ENCODE peak calls at places on chromosome 20, in six cellular contexts. H is body of pancreas, R is left lung, L is NT2/D1, P is ovary, X is right lobe of liver. V is an unnamed sample. For H3K36me3, the result is how much of the 10 kb centered on the place peaks cover.

GRCh38 chr20:21702553-21703467 is 2.7 kb upstream of the PAX1 start:
- DNase-seq in H (peak), R (peak), L (peak), P (peak), X (peak), V (peak)

GRCh38 chr20:37775200-37775599 is 81.4 kb downstream of the CTNNBL1 start:
- DNase-seq in H (no peak), R (no peak), L (no peak), P (no peak), X (no peak), V (no peak)

GRCh38 chr20:62824476-62825287 is 7.8 kb downstream of the COL9A3 start:
- DNase-seq in H (peak), R (no peak), L (no peak), P (peak), X (no peak), V (no peak)

GRCh38 chr20:42567409-42567808 is 622.3 kb downstream of the PTPRT start:
- DNase-seq in H (no peak), R (no peak), L (no peak), P (no peak), X (no peak), V (no peak)

GRCh38 chr20:40191573-40191972 is 497.5 kb downstream of the MAFB start:
- DNase-seq in H (no peak), R (no peak), L (no peak), P (no peak), X (no peak), V (no peak)

GRCh38 chr20:45416917-45417316 is 976 bp downstream of the PIGT start:
- DNase-seq in H (no peak), R (no peak), L (no peak), P (no peak), X (no peak), V (no peak)

GRCh38 chr20:57274299-57274698 is 7.9 kb upstream of the BMP7 start:
- DNase-seq in H (no peak), R (no peak), L (no peak), P (no peak), X (no peak), V (no peak)

GRCh38 chr20:16229813-16230212 is 343.4 kb downstream of the KIF16B start:
- DNase-seq in H (no peak), R (no peak), L (no peak), P (no peak), X (no peak), V (no peak)

GRCh38 chr20:6348908-6349307 is 226.1 kb upstream of the FERMT1 start:
- DNase-seq in H (no peak), R (no peak), L (no peak), P (no peak), X (no peak), V (no peak)

GRCh38 chr20:56458227-56458821 is 10.1 kb upstream of the RTF2 start:
- DNase-seq in H (no peak), R (no peak), L (no peak), P (no peak), X (no peak), V (no peak)

GRCh38 chr20:63497138-63497945 is 1.5 kb downstream of the EEF1A2 start:
- DNase-seq in H (peak), R (peak), L (no peak), P (no peak), X (peak), V (peak)

GRCh38 chr20:40524071-40524470 is 165.0 kb downstream of the MAFB start:
- DNase-seq in H (no peak), R (no peak), L (no peak), P (no peak), X (no peak), V (no peak)

DNA sequence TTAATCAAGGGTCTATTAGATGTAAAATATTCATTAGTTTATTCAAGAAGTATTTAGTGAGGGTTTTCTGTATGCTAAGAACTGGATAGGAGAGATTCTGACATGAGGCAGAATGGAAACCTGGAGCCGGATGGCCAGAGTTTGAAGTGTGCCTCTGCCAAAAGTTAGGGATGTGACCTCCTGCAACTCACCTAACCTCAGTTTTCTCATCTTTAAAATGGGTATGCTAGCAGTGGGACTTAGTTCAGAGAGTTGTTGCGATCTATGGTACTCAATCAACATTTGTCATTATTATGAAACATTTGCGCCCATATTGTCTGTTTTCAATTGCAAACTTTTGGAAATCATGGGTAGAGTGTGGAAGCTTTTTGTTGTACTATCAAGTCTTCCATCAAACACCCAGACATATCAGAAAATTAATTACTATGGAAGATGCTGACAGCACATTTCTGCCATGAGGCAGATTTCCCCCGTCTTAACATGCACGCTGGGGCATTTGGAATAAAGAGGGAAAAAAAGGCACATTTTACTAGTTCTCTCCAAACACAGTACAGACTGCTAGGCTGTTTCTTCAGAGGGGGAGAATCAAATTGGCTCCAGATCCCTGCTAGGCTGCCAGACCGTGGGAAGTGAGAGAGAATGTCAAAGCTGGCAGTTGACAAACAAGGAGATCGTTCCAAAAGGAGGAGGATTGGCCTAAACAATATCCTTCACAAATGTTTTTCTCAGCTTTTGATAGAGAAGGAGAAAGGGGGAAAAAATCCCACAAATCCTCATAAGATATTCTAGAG is 205.3 kb upstream of the TSHZ2 start:
- DNase-seq in H (no peak), R (no peak), L (no peak), P (no peak), X (no peak), V (no peak)
- H3K36me3 ChIP-seq in H (under half), R (under half), L (under half), P (under half), X (under half), V (under half)

GRCh38 chr20:3031524-3032147 is 11.8 kb upstream of the GNRH2 start:
- DNase-seq in H (no peak), R (no peak), L (no peak), P (no peak), X (no peak), V (no peak)
- H3K36me3 ChIP-seq in H (under half), R (half or more), L (half or more), P (under half), X (under half), V (half or more)

GRCh38 chr20:39032997-39033396 is 70.9 kb downstream of the DHX35 start:
- DNase-seq in H (no peak), R (no peak), L (no peak), P (no peak), X (no peak), V (no peak)
- H3K36me3 ChIP-seq in H (under half), R (half or more), L (half or more), P (under half), X (under half), V (half or more)

DNA sequence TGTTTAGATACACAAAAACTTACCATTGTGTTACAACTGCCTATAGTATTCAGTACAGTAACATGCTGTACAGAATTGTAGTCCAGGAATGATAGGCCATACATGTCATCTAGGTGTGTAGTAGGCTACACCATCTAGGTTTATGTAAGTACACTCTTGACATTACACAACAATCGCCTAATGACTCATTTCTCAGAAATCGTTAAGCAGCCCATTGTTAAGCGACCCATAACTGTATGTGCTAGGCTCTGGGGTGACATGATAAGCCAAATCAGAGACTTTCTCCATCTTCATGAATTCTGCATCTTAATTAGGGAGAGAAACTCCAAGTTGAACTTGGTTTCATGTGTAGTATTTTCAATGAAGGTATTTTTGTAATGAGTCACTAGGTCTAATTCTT is 17.2 kb downstream of the STK35 start:
- DNase-seq in H (no peak), R (no peak), L (no peak), P (no peak), X (no peak), V (no peak)
- H3K36me3 ChIP-seq in H (under half), R (under half), L (half or more), P (under half), X (under half), V (under half)

GRCh38 chr20:49248301-49248700 is 29.1 kb downstream of the DDX27 start:
- DNase-seq in H (no peak), R (no peak), L (no peak), P (no peak), X (no peak), V (no peak)

GRCh38 chr20:49248879-49249665 is 28.8 kb downstream of the ZNFX1 start:
- DNase-seq in H (no peak), R (no peak), L (no peak), P (no peak), X (no peak), V (no peak)

GRCh38 chr20:49256261-49256660 is 21.6 kb downstream of the ZNFX1 start:
- DNase-seq in H (peak), R (no peak), L (no peak), P (no peak), X (no peak), V (no peak)

GRCh38 chr20:49247792-49248191 is 28.6 kb downstream of the DDX27 start:
- DNase-seq in H (no peak), R (no peak), L (no peak), P (no peak), X (no peak), V (no peak)

DNA sequence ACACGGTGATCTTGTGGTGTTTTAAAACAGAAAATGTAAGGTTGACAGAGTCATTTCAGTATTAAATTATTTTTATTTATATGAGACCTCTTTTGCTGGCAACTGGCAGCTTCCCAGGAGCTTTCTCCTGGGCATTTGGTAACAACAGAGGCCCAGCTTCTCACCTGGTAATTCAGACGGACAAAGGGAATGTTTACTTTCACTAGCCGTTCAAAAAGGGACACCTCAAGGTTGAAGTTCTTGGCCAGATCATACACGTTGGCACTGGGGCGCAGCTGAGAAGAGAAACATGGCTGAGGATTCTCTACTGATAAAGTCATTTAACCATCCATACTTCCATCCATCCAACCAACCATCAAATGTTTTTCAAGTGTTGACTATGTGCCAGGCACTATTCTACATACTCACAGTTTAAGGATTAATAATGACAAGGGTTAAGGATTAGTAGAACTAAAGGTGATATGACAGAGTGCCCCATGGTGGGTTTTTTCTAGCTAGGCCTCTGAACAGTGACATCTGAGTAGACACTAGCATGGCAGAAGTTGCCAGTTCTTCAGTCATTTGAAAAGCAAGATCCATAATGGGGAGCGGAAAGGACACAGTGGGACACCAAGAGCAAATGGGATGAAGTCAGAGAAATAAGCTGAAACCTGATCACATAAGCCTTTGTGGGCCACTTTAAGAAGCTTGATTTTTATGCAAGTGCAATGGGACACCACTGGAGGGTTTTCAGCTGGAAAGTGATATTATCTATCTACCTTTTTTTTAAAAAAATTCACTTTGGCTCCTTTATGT is 25.1 kb downstream of the ZNFX1 start:
- DNase-seq in H (peak), R (no peak), L (no peak), P (no peak), X (no peak), V (no peak)
- H3K36me3 ChIP-seq in H (under half), R (half or more), L (half or more), P (under half), X (under half), V (half or more)

GRCh38 chr20:33986560-33987216 is 7.0 kb upstream of the RALY start:
- DNase-seq in H (no peak), R (no peak), L (no peak), P (no peak), X (no peak), V (no peak)
- H3K36me3 ChIP-seq in H (under half), R (under half), L (under half), P (under half), X (under half), V (under half)

DNA sequence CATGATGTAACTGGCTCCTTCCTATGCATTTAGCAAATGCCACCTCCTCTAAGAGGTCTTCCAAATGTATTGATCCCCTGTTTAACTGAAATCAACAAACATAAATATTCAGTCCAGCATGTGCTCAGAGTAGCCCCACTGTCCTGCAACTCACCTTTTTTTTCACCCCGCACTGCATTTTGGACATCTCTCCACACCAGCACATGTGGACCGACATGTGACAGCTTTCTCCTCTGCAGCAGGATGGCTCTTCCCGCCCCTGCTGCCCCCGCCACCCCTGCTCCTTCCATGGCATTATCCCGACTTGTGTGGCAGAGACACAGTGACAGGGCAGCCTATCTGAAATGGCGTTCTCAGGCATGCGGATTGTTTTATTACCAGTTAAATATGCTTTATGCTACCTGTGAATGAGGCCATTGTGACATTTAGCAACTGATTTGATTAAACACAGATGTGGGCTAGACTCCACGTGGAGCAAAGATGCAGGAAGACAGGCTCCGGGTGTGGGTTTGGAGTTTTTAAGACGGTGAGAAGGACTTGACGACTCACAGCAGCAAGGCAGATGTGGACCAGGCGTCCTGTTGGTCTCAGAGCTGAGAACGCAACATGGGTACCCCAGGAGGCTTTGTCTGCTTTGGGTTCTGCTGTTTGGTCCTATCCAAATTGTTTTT is 161.2 kb downstream of the EYA2 start:
- DNase-seq in H (no peak), R (no peak), L (no peak), P (no peak), X (no peak), V (no peak)
- H3K36me3 ChIP-seq in H (under half), R (under half), L (under half), P (under half), X (under half), V (under half)

GRCh38 chr20:25489221-25489863 is 81.9 kb downstream of the GINS1 start:
- DNase-seq in H (no peak), R (peak), L (peak), P (no peak), X (no peak), V (no peak)
- H3K36me3 ChIP-seq in H (under half), R (under half), L (half or more), P (under half), X (under half), V (under half)

GRCh38 chr20:23763345-23763744 is 12.6 kb upstream of the CST1 start:
- DNase-seq in H (no peak), R (no peak), L (no peak), P (no peak), X (no peak), V (no peak)
- H3K36me3 ChIP-seq in H (under half), R (under half), L (under half), P (under half), X (under half), V (under half)